ENCODE peak calls at places on chromosomes 6 and 20, in six cellular contexts. One of them, this sample, is unnamed.

GRCh38 chr6:30399390-30400058 is 54.6 kb downstream of the RPP21 start:
- DNase-seq in PC-9: no peak
- DNase-seq in AG09309: no peak
- DNase-seq in IMR-90: peak
- DNase-seq in fibroblast of the aortic adventitia: peak
- DNase-seq in MM.1S: no peak
- DNase-seq in this sample: no peak

GRCh38 chr20:38113401-38114325 is 51.4 kb downstream of the TGM2 start:
- DNase-seq in IMR-90: no peak
- DNase-seq in MM.1S: peak
- DNase-seq in AG09309: no peak
- DNase-seq in PC-9: no peak
- DNase-seq in fibroblast of the aortic adventitia: no peak
- DNase-seq in this sample: no peak

GRCh38 chr6:134166529-134167221 is 114.3 kb upstream of the SLC2A12 start:
- DNase-seq in AG09309: no peak
- DNase-seq in IMR-90: peak
- DNase-seq in PC-9: peak
- DNase-seq in fibroblast of the aortic adventitia: peak
- DNase-seq in MM.1S: no peak
- DNase-seq in this sample: no peak

GRCh38 chr6:36827261-36828079 is 11.8 kb downstream of the CPNE5 start:
- DNase-seq in IMR-90: peak
- DNase-seq in fibroblast of the aortic adventitia: peak
- DNase-seq in MM.1S: no peak
- DNase-seq in PC-9: peak
- DNase-seq in AG09309: peak
- DNase-seq in this sample: no peak

GRCh38 chr6:34237722-34238506 is 1.2 kb downstream of the HMGA1 start:
- DNase-seq in AG09309: no peak
- DNase-seq in MM.1S: peak
- DNase-seq in PC-9: no peak
- DNase-seq in IMR-90: peak
- DNase-seq in fibroblast of the aortic adventitia: no peak
- DNase-seq in this sample: peak

GRCh38 chr6:3740551-3741476 is 10.7 kb downstream of the PXDC1 start:
- DNase-seq in fibroblast of the aortic adventitia: no peak
- DNase-seq in IMR-90: no peak
- DNase-seq in PC-9: no peak
- DNase-seq in MM.1S: no peak
- DNase-seq in AG09309: no peak
- DNase-seq in this sample: no peak

GRCh38 chr6:163342571-163343539 is 71.7 kb upstream of the QKI start:
- DNase-seq in fibroblast of the aortic adventitia: no peak
- DNase-seq in MM.1S: no peak
- DNase-seq in IMR-90: no peak
- DNase-seq in PC-9: no peak
- DNase-seq in AG09309: no peak
- DNase-seq in this sample: no peak

GRCh38 chr6:10643214-10643641 is 51.2 kb downstream of the C6orf52 start:
- DNase-seq in AG09309: no peak
- DNase-seq in MM.1S: no peak
- DNase-seq in fibroblast of the aortic adventitia: no peak
- DNase-seq in PC-9: no peak
- DNase-seq in IMR-90: no peak
- DNase-seq in this sample: no peak

GRCh38 chr6:40817369-40817768 is 221.7 kb downstream of the UNC5CL start:
- DNase-seq in fibroblast of the aortic adventitia: no peak
- DNase-seq in MM.1S: no peak
- DNase-seq in AG09309: no peak
- DNase-seq in IMR-90: no peak
- DNase-seq in PC-9: no peak
- DNase-seq in this sample: no peak

GRCh38 chr6:3644613-3645012 is 106.9 kb downstream of the PXDC1 start:
- DNase-seq in AG09309: no peak
- DNase-seq in fibroblast of the aortic adventitia: no peak
- DNase-seq in MM.1S: no peak
- DNase-seq in IMR-90: no peak
- DNase-seq in PC-9: no peak
- DNase-seq in this sample: no peak

GRCh38 chr6:13099771-13100170 is 228.6 kb downstream of the TBC1D7 start:
- DNase-seq in PC-9: no peak
- DNase-seq in fibroblast of the aortic adventitia: no peak
- DNase-seq in IMR-90: no peak
- DNase-seq in AG09309: no peak
- DNase-seq in MM.1S: no peak
- DNase-seq in this sample: no peak
- TF ChIP-seq CTCF in PC-9: peak
- TF ChIP-seq CTCF in fibroblast of the aortic adventitia: no peak
- TF ChIP-seq CTCF in IMR-90: no peak
- TF ChIP-seq CTCF in AG09309: no peak
- TF ChIP-seq CTCF in MM.1S: peak
- TF ChIP-seq CTCF in this sample: peak

GRCh38 chr20:8454137-8454712 is 322.2 kb downstream of the PLCB1 start:
- DNase-seq in IMR-90: peak
- DNase-seq in PC-9: no peak
- DNase-seq in MM.1S: no peak
- DNase-seq in fibroblast of the aortic adventitia: peak
- DNase-seq in AG09309: peak
- DNase-seq in this sample: no peak
- TF ChIP-seq CTCF in IMR-90: peak
- TF ChIP-seq CTCF in PC-9: no peak
- TF ChIP-seq CTCF in MM.1S: peak
- TF ChIP-seq CTCF in fibroblast of the aortic adventitia: peak
- TF ChIP-seq CTCF in AG09309: peak
- TF ChIP-seq CTCF in this sample: peak

GRCh38 chr6:74284266-74284665 is 588.3 kb downstream of the CD109 start:
- DNase-seq in PC-9: no peak
- DNase-seq in fibroblast of the aortic adventitia: no peak
- DNase-seq in AG09309: no peak
- DNase-seq in IMR-90: peak
- DNase-seq in MM.1S: no peak
- DNase-seq in this sample: no peak

GRCh38 chr6:74277749-74278148 is 581.7 kb downstream of the CD109 start:
- DNase-seq in AG09309: no peak
- DNase-seq in IMR-90: peak
- DNase-seq in MM.1S: no peak
- DNase-seq in fibroblast of the aortic adventitia: no peak
- DNase-seq in PC-9: no peak
- DNase-seq in this sample: no peak

GRCh38 chr6:74282143-74282689 is 586.2 kb downstream of the CD109 start:
- DNase-seq in AG09309: no peak
- DNase-seq in fibroblast of the aortic adventitia: no peak
- DNase-seq in PC-9: no peak
- DNase-seq in IMR-90: no peak
- DNase-seq in MM.1S: no peak
- DNase-seq in this sample: no peak

GRCh38 chr6:74280130-74280692 is 584.2 kb downstream of the CD109 start:
- DNase-seq in IMR-90: no peak
- DNase-seq in AG09309: no peak
- DNase-seq in PC-9: no peak
- DNase-seq in fibroblast of the aortic adventitia: no peak
- DNase-seq in MM.1S: no peak
- DNase-seq in this sample: no peak
- TF ChIP-seq CTCF in IMR-90: peak
- TF ChIP-seq CTCF in AG09309: peak
- TF ChIP-seq CTCF in PC-9: no peak
- TF ChIP-seq CTCF in fibroblast of the aortic adventitia: peak
- TF ChIP-seq CTCF in MM.1S: no peak
- TF ChIP-seq CTCF in this sample: no peak

DNA sequence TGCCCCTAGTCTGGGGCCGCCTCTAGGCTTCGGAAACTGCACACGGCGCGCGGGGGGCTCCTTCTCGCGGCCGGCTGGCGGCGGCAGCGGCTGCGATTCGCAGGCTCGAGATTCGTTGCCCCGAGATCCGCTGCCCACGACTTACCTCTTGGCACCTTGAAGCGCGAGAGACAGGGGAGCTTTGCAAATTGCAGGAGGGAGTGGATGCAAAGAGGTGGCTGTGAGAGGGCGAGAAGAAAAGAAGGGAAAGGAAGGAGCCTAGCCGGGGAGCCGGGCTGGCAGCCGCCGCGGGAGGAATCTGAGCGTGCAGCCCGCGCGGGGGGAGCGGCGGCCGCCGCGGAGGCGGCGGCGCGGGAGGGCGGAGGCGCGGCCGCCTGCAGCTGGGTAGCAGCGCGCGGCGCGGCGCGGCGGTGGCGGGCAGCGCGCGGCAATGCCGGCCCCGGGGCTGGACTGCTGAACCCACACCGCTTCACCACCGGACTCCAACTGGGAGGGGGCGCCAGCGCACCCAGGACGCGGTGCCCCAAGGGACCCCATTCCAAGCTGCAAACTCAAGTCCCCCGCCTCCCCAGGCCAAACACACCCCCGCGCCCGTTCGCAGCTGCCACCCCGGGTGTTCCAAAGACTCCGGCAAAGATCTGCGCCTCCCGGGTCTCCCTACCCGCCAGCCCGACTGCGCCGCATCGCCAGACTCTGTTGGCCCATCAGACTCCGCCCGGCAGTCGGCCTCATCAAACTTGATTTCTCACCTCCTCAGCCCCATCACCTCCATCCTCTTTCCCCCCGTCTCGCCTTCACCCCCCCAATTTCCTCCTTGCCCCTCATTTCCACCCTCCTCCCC is 44.2 kb upstream of the SUPT3H start:
- DNase-seq in PC-9: peak
- DNase-seq in IMR-90: peak
- DNase-seq in fibroblast of the aortic adventitia: peak
- DNase-seq in AG09309: no peak
- DNase-seq in MM.1S: peak
- DNase-seq in this sample: peak
- TF ChIP-seq CTCF in PC-9: peak
- TF ChIP-seq CTCF in IMR-90: peak
- TF ChIP-seq CTCF in fibroblast of the aortic adventitia: peak
- TF ChIP-seq CTCF in AG09309: peak
- TF ChIP-seq CTCF in MM.1S: peak
- TF ChIP-seq CTCF in this sample: no peak

GRCh38 chr6:84547341-84547794 is 217.0 kb downstream of the TBX18 start:
- DNase-seq in MM.1S: peak
- DNase-seq in fibroblast of the aortic adventitia: peak
- DNase-seq in IMR-90: no peak
- DNase-seq in AG09309: no peak
- DNase-seq in PC-9: no peak
- DNase-seq in this sample: no peak

GRCh38 chr6:84553527-84553926 is 210.9 kb downstream of the TBX18 start:
- DNase-seq in MM.1S: no peak
- DNase-seq in IMR-90: no peak
- DNase-seq in AG09309: no peak
- DNase-seq in fibroblast of the aortic adventitia: peak
- DNase-seq in PC-9: no peak
- DNase-seq in this sample: no peak

GRCh38 chr6:84551797-84552196 is 212.6 kb downstream of the TBX18 start:
- DNase-seq in MM.1S: no peak
- DNase-seq in AG09309: no peak
- DNase-seq in fibroblast of the aortic adventitia: no peak
- DNase-seq in IMR-90: no peak
- DNase-seq in PC-9: no peak
- DNase-seq in this sample: no peak

GRCh38 chr6:84546427-84546914 is 217.9 kb downstream of the TBX18 start:
- DNase-seq in AG09309: peak
- DNase-seq in PC-9: no peak
- DNase-seq in fibroblast of the aortic adventitia: peak
- DNase-seq in IMR-90: no peak
- DNase-seq in MM.1S: no peak
- DNase-seq in this sample: peak

DNA sequence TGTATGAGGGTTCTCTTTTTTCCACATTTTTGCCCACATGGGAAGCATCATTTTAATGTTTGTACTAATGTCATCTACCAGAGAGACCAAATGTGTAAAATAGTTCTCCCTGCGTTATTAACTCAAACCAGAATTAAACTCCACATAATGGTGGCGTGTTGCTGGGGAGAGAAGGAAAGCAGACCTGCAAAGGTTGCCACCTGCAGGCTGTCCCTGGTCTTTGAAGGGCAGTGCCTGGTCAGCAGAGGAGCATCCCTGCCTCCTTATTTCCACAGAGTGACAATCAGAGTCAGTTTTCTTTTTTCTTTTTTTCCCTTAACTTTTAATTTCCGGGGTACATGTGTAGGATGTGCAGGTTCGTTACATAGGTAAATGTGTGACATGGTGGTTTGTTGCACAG is 214.5 kb downstream of the TBX18 start:
- DNase-seq in IMR-90: no peak
- DNase-seq in PC-9: no peak
- DNase-seq in fibroblast of the aortic adventitia: no peak
- DNase-seq in AG09309: no peak
- DNase-seq in MM.1S: no peak
- DNase-seq in this sample: no peak
- TF ChIP-seq CTCF in IMR-90: no peak
- TF ChIP-seq CTCF in PC-9: no peak
- TF ChIP-seq CTCF in fibroblast of the aortic adventitia: peak
- TF ChIP-seq CTCF in AG09309: peak
- TF ChIP-seq CTCF in MM.1S: peak
- TF ChIP-seq CTCF in this sample: no peak

GRCh38 chr6:137625808-137626207 is 131.6 kb upstream of the OLIG3 start:
- DNase-seq in MM.1S: no peak
- DNase-seq in IMR-90: no peak
- DNase-seq in AG09309: no peak
- DNase-seq in PC-9: no peak
- DNase-seq in fibroblast of the aortic adventitia: no peak
- DNase-seq in this sample: no peak
- TF ChIP-seq CTCF in MM.1S: peak
- TF ChIP-seq CTCF in IMR-90: no peak
- TF ChIP-seq CTCF in AG09309: peak
- TF ChIP-seq CTCF in PC-9: peak
- TF ChIP-seq CTCF in fibroblast of the aortic adventitia: no peak
- TF ChIP-seq CTCF in this sample: peak

GRCh38 chr6:138402833-138403187 is 1.2 kb upstream of the HEBP2 start:
- DNase-seq in MM.1S: no peak
- DNase-seq in PC-9: no peak
- DNase-seq in fibroblast of the aortic adventitia: no peak
- DNase-seq in AG09309: no peak
- DNase-seq in IMR-90: no peak
- DNase-seq in this sample: no peak

GRCh38 chr6:138404666-138405337 is 779 bp downstream of the HEBP2 start:
- DNase-seq in IMR-90: no peak
- DNase-seq in PC-9: no peak
- DNase-seq in AG09309: no peak
- DNase-seq in fibroblast of the aortic adventitia: peak
- DNase-seq in MM.1S: no peak
- DNase-seq in this sample: peak

GRCh38 chr6:138401960-138402832 is 1.8 kb upstream of the HEBP2 start:
- DNase-seq in MM.1S: no peak
- DNase-seq in AG09309: no peak
- DNase-seq in fibroblast of the aortic adventitia: no peak
- DNase-seq in IMR-90: no peak
- DNase-seq in PC-9: no peak
- DNase-seq in this sample: no peak

GRCh38 chr6:138403801-138404665 is at the start of gene HEBP2:
- DNase-seq in PC-9: peak
- DNase-seq in MM.1S: peak
- DNase-seq in fibroblast of the aortic adventitia: peak
- DNase-seq in IMR-90: peak
- DNase-seq in AG09309: peak
- DNase-seq in this sample: peak

DNA sequence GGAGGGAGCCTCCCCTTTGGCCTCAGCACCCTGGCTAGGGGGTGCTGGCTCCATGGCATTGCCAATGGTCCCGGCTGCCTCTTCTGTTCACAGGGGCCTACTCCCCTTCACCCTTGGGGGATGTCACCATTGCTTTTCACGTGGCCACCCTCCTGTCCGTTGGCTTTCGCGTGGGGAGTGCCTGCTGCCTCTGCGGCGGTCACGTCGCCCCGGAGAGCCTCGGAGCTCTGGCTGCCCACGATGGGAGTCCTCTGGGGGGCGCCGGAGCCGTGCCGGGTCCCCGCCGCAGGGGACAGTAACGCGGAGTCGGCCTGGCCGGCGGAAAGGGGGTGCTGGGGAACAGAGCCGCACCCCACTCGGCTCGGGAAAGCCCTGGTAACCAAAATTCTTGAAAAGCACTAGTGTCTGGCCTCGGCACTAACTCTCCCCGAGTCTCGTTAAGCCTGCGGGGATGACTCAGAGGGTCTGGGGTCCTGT is 661 bp upstream of the HEBP2 start:
- DNase-seq in PC-9: no peak
- DNase-seq in MM.1S: no peak
- DNase-seq in IMR-90: no peak
- DNase-seq in AG09309: no peak
- DNase-seq in fibroblast of the aortic adventitia: no peak
- DNase-seq in this sample: peak
- TF ChIP-seq CTCF in PC-9: no peak
- TF ChIP-seq CTCF in MM.1S: no peak
- TF ChIP-seq CTCF in IMR-90: peak
- TF ChIP-seq CTCF in AG09309: peak
- TF ChIP-seq CTCF in fibroblast of the aortic adventitia: peak
- TF ChIP-seq CTCF in this sample: no peak